ENCODE peak calls at places on chromosomes 16 and 17, in ten cellular contexts. One of them, this sample, is unnamed.

GRCh38 chr16:18809165-18809564 is 7.8 kb upstream of the ARL6IP1 start:
- DNase-seq in stomach: no peak
- DNase-seq in cardiac muscle cell: no peak
- DNase-seq in heart left ventricle: no peak
- DNase-seq in activated naive CD8-positive, alpha-beta T cell treated with anti-CD3 and anti-CD28 coated beads for 36 hours: no peak
- DNase-seq in HEK293T: no peak
- DNase-seq in RPMI7951: no peak
- DNase-seq in stimulated activated CD4-positive, alpha-beta T cell treated with anti-CD3 and anti-CD28 coated beads, Interleukin-1b, Interleukin-23, amount 100 ng/mL, for 1 hour: no peak
- DNase-seq in hippocampal formation: no peak
- DNase-seq in GM23338: no peak
- DNase-seq in this sample: no peak

GRCh38 chr17:83192161-83192788 is 112.9 kb downstream of the METRNL start:
- DNase-seq in GM23338: no peak
- DNase-seq in activated naive CD8-positive, alpha-beta T cell treated with anti-CD3 and anti-CD28 coated beads for 36 hours: no peak
- DNase-seq in stomach: no peak
- DNase-seq in stimulated activated CD4-positive, alpha-beta T cell treated with anti-CD3 and anti-CD28 coated beads, Interleukin-1b, Interleukin-23, amount 100 ng/mL, for 1 hour: no peak
- DNase-seq in hippocampal formation: no peak
- DNase-seq in heart left ventricle: peak
- DNase-seq in cardiac muscle cell: no peak
- DNase-seq in RPMI7951: no peak
- DNase-seq in HEK293T: no peak
- DNase-seq in this sample: no peak

GRCh38 chr17:39579318-39580081 is 28.2 kb downstream of the NEUROD2 start:
- DNase-seq in activated naive CD8-positive, alpha-beta T cell treated with anti-CD3 and anti-CD28 coated beads for 36 hours: no peak
- DNase-seq in hippocampal formation: no peak
- DNase-seq in stomach: no peak
- DNase-seq in cardiac muscle cell: no peak
- DNase-seq in RPMI7951: no peak
- DNase-seq in heart left ventricle: peak
- DNase-seq in stimulated activated CD4-positive, alpha-beta T cell treated with anti-CD3 and anti-CD28 coated beads, Interleukin-1b, Interleukin-23, amount 100 ng/mL, for 1 hour: no peak
- DNase-seq in GM23338: peak
- DNase-seq in HEK293T: no peak
- DNase-seq in this sample: peak

GRCh38 chr16:88534731-88535141 is 35.5 kb upstream of the ZC3H18 start:
- DNase-seq in activated naive CD8-positive, alpha-beta T cell treated with anti-CD3 and anti-CD28 coated beads for 36 hours: peak
- DNase-seq in GM23338: peak
- DNase-seq in RPMI7951: peak
- DNase-seq in hippocampal formation: no peak
- DNase-seq in cardiac muscle cell: peak
- DNase-seq in heart left ventricle: no peak
- DNase-seq in HEK293T: no peak
- DNase-seq in stimulated activated CD4-positive, alpha-beta T cell treated with anti-CD3 and anti-CD28 coated beads, Interleukin-1b, Interleukin-23, amount 100 ng/mL, for 1 hour: no peak
- DNase-seq in stomach: no peak
- DNase-seq in this sample: no peak

GRCh38 chr17:1232786-1233185 is 37.5 kb upstream of the BHLHA9 start:
- DNase-seq in heart left ventricle: no peak
- DNase-seq in GM23338: no peak
- DNase-seq in stomach: no peak
- DNase-seq in RPMI7951: no peak
- DNase-seq in activated naive CD8-positive, alpha-beta T cell treated with anti-CD3 and anti-CD28 coated beads for 36 hours: no peak
- DNase-seq in hippocampal formation: no peak
- DNase-seq in cardiac muscle cell: no peak
- DNase-seq in stimulated activated CD4-positive, alpha-beta T cell treated with anti-CD3 and anti-CD28 coated beads, Interleukin-1b, Interleukin-23, amount 100 ng/mL, for 1 hour: no peak
- DNase-seq in HEK293T: no peak
- DNase-seq in this sample: no peak

GRCh38 chr17:42566873-42567573 is at the start of gene MLX:
- DNase-seq in stomach: peak
- DNase-seq in heart left ventricle: peak
- DNase-seq in hippocampal formation: peak
- DNase-seq in HEK293T: peak
- DNase-seq in GM23338: peak
- DNase-seq in activated naive CD8-positive, alpha-beta T cell treated with anti-CD3 and anti-CD28 coated beads for 36 hours: peak
- DNase-seq in cardiac muscle cell: peak
- DNase-seq in stimulated activated CD4-positive, alpha-beta T cell treated with anti-CD3 and anti-CD28 coated beads, Interleukin-1b, Interleukin-23, amount 100 ng/mL, for 1 hour: peak
- DNase-seq in RPMI7951: peak
- DNase-seq in this sample: peak

GRCh38 chr16:6687593-6687992 is 645.1 kb upstream of the RBFOX1 start:
- DNase-seq in heart left ventricle: no peak
- DNase-seq in cardiac muscle cell: no peak
- DNase-seq in HEK293T: no peak
- DNase-seq in hippocampal formation: no peak
- DNase-seq in stomach: no peak
- DNase-seq in activated naive CD8-positive, alpha-beta T cell treated with anti-CD3 and anti-CD28 coated beads for 36 hours: no peak
- DNase-seq in RPMI7951: no peak
- DNase-seq in stimulated activated CD4-positive, alpha-beta T cell treated with anti-CD3 and anti-CD28 coated beads, Interleukin-1b, Interleukin-23, amount 100 ng/mL, for 1 hour: no peak
- DNase-seq in GM23338: no peak
- DNase-seq in this sample: no peak

GRCh38 chr17:74623693-74624093 is at the start of gene CD300E:
- DNase-seq in hippocampal formation: no peak
- DNase-seq in GM23338: no peak
- DNase-seq in heart left ventricle: no peak
- DNase-seq in HEK293T: no peak
- DNase-seq in stimulated activated CD4-positive, alpha-beta T cell treated with anti-CD3 and anti-CD28 coated beads, Interleukin-1b, Interleukin-23, amount 100 ng/mL, for 1 hour: no peak
- DNase-seq in cardiac muscle cell: no peak
- DNase-seq in activated naive CD8-positive, alpha-beta T cell treated with anti-CD3 and anti-CD28 coated beads for 36 hours: no peak
- DNase-seq in stomach: no peak
- DNase-seq in RPMI7951: no peak
- DNase-seq in this sample: no peak

GRCh38 chr17:74280093-74280513 is 6.1 kb downstream of the DNAI2 start:
- DNase-seq in cardiac muscle cell: no peak
- DNase-seq in activated naive CD8-positive, alpha-beta T cell treated with anti-CD3 and anti-CD28 coated beads for 36 hours: peak
- DNase-seq in stomach: no peak
- DNase-seq in stimulated activated CD4-positive, alpha-beta T cell treated with anti-CD3 and anti-CD28 coated beads, Interleukin-1b, Interleukin-23, amount 100 ng/mL, for 1 hour: peak
- DNase-seq in hippocampal formation: no peak
- DNase-seq in RPMI7951: no peak
- DNase-seq in HEK293T: no peak
- DNase-seq in heart left ventricle: no peak
- DNase-seq in GM23338: no peak
- DNase-seq in this sample: no peak

GRCh38 chr16:89176147-89176690 is 4.7 kb downstream of the CDH15 start:
- DNase-seq in heart left ventricle: no peak
- DNase-seq in hippocampal formation: no peak
- DNase-seq in activated naive CD8-positive, alpha-beta T cell treated with anti-CD3 and anti-CD28 coated beads for 36 hours: no peak
- DNase-seq in cardiac muscle cell: no peak
- DNase-seq in stomach: no peak
- DNase-seq in GM23338: no peak
- DNase-seq in HEK293T: no peak
- DNase-seq in RPMI7951: no peak
- DNase-seq in stimulated activated CD4-positive, alpha-beta T cell treated with anti-CD3 and anti-CD28 coated beads, Interleukin-1b, Interleukin-23, amount 100 ng/mL, for 1 hour: no peak
- DNase-seq in this sample: no peak

GRCh38 chr17:70067104-70067503 is 7.9 kb upstream of the KCNJ16 start:
- DNase-seq in heart left ventricle: no peak
- DNase-seq in activated naive CD8-positive, alpha-beta T cell treated with anti-CD3 and anti-CD28 coated beads for 36 hours: no peak
- DNase-seq in stomach: no peak
- DNase-seq in hippocampal formation: no peak
- DNase-seq in RPMI7951: no peak
- DNase-seq in HEK293T: no peak
- DNase-seq in cardiac muscle cell: no peak
- DNase-seq in stimulated activated CD4-positive, alpha-beta T cell treated with anti-CD3 and anti-CD28 coated beads, Interleukin-1b, Interleukin-23, amount 100 ng/mL, for 1 hour: no peak
- DNase-seq in GM23338: no peak
- DNase-seq in this sample: no peak

GRCh38 chr17:4110152-4110551 is 32.7 kb downstream of the ZZEF1 start:
- DNase-seq in HEK293T: no peak
- DNase-seq in cardiac muscle cell: no peak
- DNase-seq in GM23338: no peak
- DNase-seq in stomach: no peak
- DNase-seq in hippocampal formation: no peak
- DNase-seq in heart left ventricle: no peak
- DNase-seq in activated naive CD8-positive, alpha-beta T cell treated with anti-CD3 and anti-CD28 coated beads for 36 hours: no peak
- DNase-seq in RPMI7951: no peak
- DNase-seq in stimulated activated CD4-positive, alpha-beta T cell treated with anti-CD3 and anti-CD28 coated beads, Interleukin-1b, Interleukin-23, amount 100 ng/mL, for 1 hour: no peak
- DNase-seq in this sample: no peak

GRCh38 chr16:4320030-4320429 is 4.2 kb downstream of the GLIS2 start:
- DNase-seq in GM23338: no peak
- DNase-seq in HEK293T: no peak
- DNase-seq in cardiac muscle cell: no peak
- DNase-seq in stomach: no peak
- DNase-seq in stimulated activated CD4-positive, alpha-beta T cell treated with anti-CD3 and anti-CD28 coated beads, Interleukin-1b, Interleukin-23, amount 100 ng/mL, for 1 hour: no peak
- DNase-seq in heart left ventricle: no peak
- DNase-seq in hippocampal formation: no peak
- DNase-seq in RPMI7951: no peak
- DNase-seq in activated naive CD8-positive, alpha-beta T cell treated with anti-CD3 and anti-CD28 coated beads for 36 hours: no peak
- DNase-seq in this sample: no peak

This sample was measured in neuronal stem cell.